ENCODE peak calls at places on chromosomes 6 and 20, in eight cellular contexts. H, Q, X, M, N, D, P and S are unnamed samples.

GRCh38 chr20:15905661-15906060 is 667.6 kb downstream of the KIF16B start:
- DNase-seq in H (no peak), Q (no peak), X (no peak), M (no peak), N (no peak), D (no peak), P (no peak), S (no peak)

GRCh38 chr20:43977252-43977651 is 62.6 kb downstream of the TOX2 start:
- DNase-seq in H (no peak), Q (no peak), X (no peak), M (no peak), N (no peak), D (no peak), P (no peak), S (no peak)

GRCh38 chr6:156880913-156881312 is 103.7 kb downstream of the ARID1B start:
- DNase-seq in H (no peak), Q (no peak), X (no peak), M (no peak), N (no peak), D (no peak), P (no peak), S (no peak)

GRCh38 chr6:56595490-56596122 is 47.1 kb downstream of the DST start:
- DNase-seq in H (peak), Q (peak), X (peak), M (no peak), N (no peak), D (peak), P (peak), S (peak)

GRCh38 chr6:170108890-170109587 is 181.8 kb downstream of the DLL1 start:
- DNase-seq in H (no peak), Q (no peak), X (no peak), M (no peak), N (no peak), D (no peak), P (no peak), S (no peak)

GRCh38 chr6:2237001-2237400 is 8.4 kb downstream of the GMDS start:
- DNase-seq in H (no peak), Q (no peak), X (no peak), M (peak), N (no peak), D (no peak), P (no peak), S (no peak)

GRCh38 chr6:10248378-10248843 is 166.5 kb downstream of the TFAP2A start:
- DNase-seq in H (peak), Q (no peak), X (no peak), M (no peak), N (peak), D (no peak), P (no peak), S (no peak)

GRCh38 chr20:6829510-6830116 is 62.1 kb downstream of the BMP2 start:
- DNase-seq in H (peak), Q (peak), X (no peak), M (no peak), N (no peak), D (no peak), P (no peak), S (no peak)

GRCh38 chr20:54340667-54341081 is 132.8 kb downstream of the PFDN4 start:
- DNase-seq in H (no peak), Q (no peak), X (no peak), M (no peak), N (no peak), D (no peak), P (no peak), S (no peak)

GRCh38 chr6:1613631-1614447 is 4.1 kb downstream of the FOXC1 start:
- DNase-seq in H (peak), Q (no peak), X (no peak), M (no peak), N (no peak), D (no peak), P (peak), S (no peak)

GRCh38 chr20:32067234-32067821 is 15.3 kb downstream of the HCK start:
- DNase-seq in H (no peak), Q (no peak), X (no peak), M (no peak), N (peak), D (no peak), P (no peak), S (peak)

GRCh38 chr20:50724851-50725721 is 6.3 kb upstream of the PARD6B start:
- DNase-seq in H (peak), Q (peak), X (peak), M (no peak), N (no peak), D (no peak), P (peak), S (peak)

GRCh38 chr20:38001173-38001875 is 31.9 kb downstream of the TTI1 start:
- DNase-seq in H (no peak), Q (no peak), X (no peak), M (no peak), N (no peak), D (no peak), P (no peak), S (no peak)

GRCh38 chr6:111972714-111973678 is 80.9 kb upstream of the CCN6 start:
- DNase-seq in H (peak), Q (no peak), X (no peak), M (peak), N (no peak), D (no peak), P (peak), S (peak)

GRCh38 chr6:84525907-84526306 is 238.5 kb downstream of the TBX18 start:
- DNase-seq in H (no peak), Q (no peak), X (no peak), M (no peak), N (no peak), D (no peak), P (no peak), S (no peak)

GRCh38 chr6:170291271-170292110 is 613 bp upstream of the DLL1 start:
- DNase-seq in H (peak), Q (no peak), X (no peak), M (no peak), N (no peak), D (no peak), P (peak), S (no peak)

GRCh38 chr6:138403324-138403800 is 661 bp upstream of the HEBP2 start:
- DNase-seq in H (no peak), Q (no peak), X (no peak), M (no peak), N (no peak), D (no peak), P (peak), S (peak)

GRCh38 chr20:6599876-6600275 is 167.6 kb upstream of the BMP2 start:
- DNase-seq in H (no peak), Q (no peak), X (no peak), M (no peak), N (no peak), D (no peak), P (no peak), S (no peak)

GRCh38 chr20:50918403-50918802 is 12.8 kb downstream of the ADNP start:
- DNase-seq in H (no peak), Q (no peak), X (no peak), M (no peak), N (no peak), D (no peak), P (no peak), S (no peak)

GRCh38 chr6:67952948-67953347 is 682.1 kb upstream of the ADGRB3 start:
- DNase-seq in H (no peak), Q (no peak), X (no peak), M (no peak), N (no peak), D (no peak), P (no peak), S (no peak)

GRCh38 chr6:83127976-83128375 is 60.5 kb downstream of the DOP1A start:
- DNase-seq in H (no peak), Q (no peak), X (no peak), M (no peak), N (no peak), D (no peak), P (no peak), S (no peak)

GRCh38 chr6:5398530-5398929 is 137.2 kb downstream of the FARS2 start:
- DNase-seq in H (peak), Q (peak), X (peak), M (peak), N (no peak), D (no peak), P (peak), S (peak)

GRCh38 chr6:20778460-20778859 is 244.2 kb downstream of the CDKAL1 start:
- DNase-seq in H (no peak), Q (no peak), X (no peak), M (no peak), N (no peak), D (no peak), P (no peak), S (no peak)

GRCh38 chr6:155215906-155216305 is 47.9 kb upstream of the CLDN20 start:
- DNase-seq in H (no peak), Q (no peak), X (no peak), M (no peak), N (no peak), D (no peak), P (no peak), S (no peak)

GRCh38 chr6:87341899-87342298 is 2.7 kb upstream of the C6orf163 start:
- DNase-seq in H (no peak), Q (no peak), X (no peak), M (no peak), N (no peak), D (peak), P (no peak), S (no peak)

GRCh38 chr6:163943647-163944395 is 529.3 kb downstream of the QKI start:
- DNase-seq in H (peak), Q (no peak), X (no peak), M (no peak), N (no peak), D (no peak), P (no peak), S (no peak)

GRCh38 chr6:136647363-136647763 is 97.1 kb upstream of the MAP7 start:
- DNase-seq in H (no peak), Q (no peak), X (no peak), M (no peak), N (no peak), D (peak), P (no peak), S (no peak)

GRCh38 chr6:119676971-119677370 is 327.4 kb upstream of the MAN1A1 start:
- DNase-seq in H (no peak), Q (no peak), X (no peak), M (no peak), N (no peak), D (no peak), P (no peak), S (no peak)

GRCh38 chr6:45608252-45608911 is 230.6 kb upstream of the SUPT3H start:
- DNase-seq in H (no peak), Q (no peak), X (no peak), M (no peak), N (no peak), D (no peak), P (no peak), S (no peak)

DNA sequence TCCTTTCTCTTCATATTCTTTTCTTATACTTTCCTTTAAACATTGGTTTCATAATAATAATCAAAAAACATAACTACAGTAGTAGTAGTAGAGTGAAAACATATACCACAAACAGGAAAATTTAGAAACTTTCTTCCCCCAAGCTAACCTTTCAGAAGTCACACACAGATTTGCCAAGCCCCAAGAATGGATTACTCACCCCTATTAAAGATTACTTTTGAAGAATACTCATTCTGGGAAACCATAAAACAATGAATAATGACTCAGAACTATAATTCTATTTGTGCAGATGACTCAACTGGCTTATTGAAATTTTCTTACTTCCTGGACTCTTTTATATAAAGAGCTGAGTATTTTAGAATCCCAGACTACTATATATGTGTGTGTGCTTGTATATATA is 119.4 kb upstream of the GJE1 start:
- DNase-seq in H (no peak), Q (no peak), X (peak), M (no peak), N (no peak), D (no peak), P (no peak), S (peak)
- TF ChIP-seq REST in H (no peak), Q (no peak), X (no peak), M (no peak), N (no peak), D (no peak), P (no peak), S (no peak)

GRCh38 chr20:24603454-24603853 is 134.0 kb downstream of the SYNDIG1 start:
- DNase-seq in H (no peak), Q (no peak), X (no peak), M (no peak), N (no peak), D (no peak), P (no peak), S (no peak)
- TF ChIP-seq REST in H (no peak), Q (no peak), X (no peak), M (no peak), N (no peak), D (no peak), P (no peak), S (no peak)

DNA sequence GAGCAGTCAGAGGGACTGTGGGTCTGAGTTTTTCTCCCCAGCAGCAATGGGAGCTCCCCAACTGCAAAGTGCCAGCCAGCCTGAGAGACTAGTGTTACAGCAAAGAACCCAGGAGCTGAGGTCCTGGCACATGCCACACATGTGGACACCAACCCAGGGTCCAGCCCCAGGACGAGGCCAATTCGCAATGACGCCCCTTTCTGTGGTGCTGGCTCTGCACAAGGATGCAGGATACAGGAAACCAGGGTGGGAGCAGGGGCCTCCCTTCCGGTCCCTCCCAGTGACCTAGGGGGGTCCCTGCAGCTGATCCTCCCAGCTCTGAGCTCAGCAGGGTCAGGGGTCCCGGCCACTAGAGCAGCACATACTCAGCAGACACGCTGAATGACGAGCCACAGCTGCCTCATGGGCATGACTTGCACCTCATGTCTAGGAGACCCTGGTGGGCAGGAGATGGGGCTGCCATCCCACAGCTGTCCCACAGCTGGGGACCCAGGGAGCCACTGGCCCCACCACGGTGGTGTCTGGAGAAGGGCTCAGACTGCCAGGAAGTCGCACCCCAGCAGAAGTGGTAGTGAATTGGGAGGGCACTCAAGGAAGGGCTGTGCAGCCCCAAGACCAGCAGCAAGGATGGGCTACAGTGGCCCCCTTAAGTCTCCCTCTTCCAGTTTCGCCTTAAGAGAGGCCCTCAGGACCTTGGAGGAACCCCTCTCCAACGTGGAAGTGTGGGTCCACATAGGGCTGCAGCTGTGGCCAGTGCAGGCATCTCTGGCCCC is 3.6 kb downstream of the ARFRP1 start:
- DNase-seq in H (no peak), Q (no peak), X (no peak), M (no peak), N (no peak), D (no peak), P (no peak), S (no peak)
- TF ChIP-seq REST in H (no peak), Q (no peak), X (no peak), M (no peak), N (no peak), D (no peak), P (no peak), S (no peak)

GRCh38 chr6:113719545-113719944 is 137.6 kb upstream of the MARCKS start:
- DNase-seq in H (no peak), Q (no peak), X (no peak), M (no peak), N (no peak), D (no peak), P (no peak), S (peak)
- TF ChIP-seq REST in H (no peak), Q (no peak), X (no peak), M (no peak), N (no peak), D (no peak), P (no peak), S (no peak)

GRCh38 chr20:46682063-46682821 is 7.0 kb downstream of the TP53RK start:
- DNase-seq in H (no peak), Q (no peak), X (no peak), M (no peak), N (no peak), D (no peak), P (no peak), S (no peak)

GRCh38 chr20:46683620-46683938 is 5.7 kb downstream of the TP53RK start:
- DNase-seq in H (no peak), Q (no peak), X (no peak), M (no peak), N (no peak), D (no peak), P (no peak), S (no peak)

GRCh38 chr20:46680684-46681031 is 8.6 kb downstream of the TP53RK start:
- DNase-seq in H (no peak), Q (no peak), X (no peak), M (no peak), N (no peak), D (no peak), P (no peak), S (no peak)

GRCh38 chr20:46683068-46683477 is 6.2 kb downstream of the TP53RK start:
- DNase-seq in H (no peak), Q (no peak), X (no peak), M (no peak), N (no peak), D (no peak), P (no peak), S (no peak)

GRCh38 chr20:46681032-46681854 is 8.0 kb downstream of the TP53RK start:
- DNase-seq in H (peak), Q (peak), X (no peak), M (peak), N (peak), D (peak), P (peak), S (peak)
- TF ChIP-seq REST in H (no peak), Q (no peak), X (no peak), M (no peak), N (no peak), D (no peak), P (no peak), S (no peak)

GRCh38 chr6:47372318-47372717 is 62.6 kb upstream of the TNFRSF21 start:
- DNase-seq in H (no peak), Q (no peak), X (no peak), M (no peak), N (no peak), D (no peak), P (no peak), S (no peak)
- TF ChIP-seq REST in H (no peak), Q (no peak), X (no peak), M (no peak), N (no peak), D (no peak), P (no peak), S (no peak)

GRCh38 chr6:106897580-106897979 is 76.9 kb downstream of the CD24 start:
- DNase-seq in H (no peak), Q (peak), X (no peak), M (no peak), N (no peak), D (no peak), P (no peak), S (no peak)
- TF ChIP-seq REST in H (no peak), Q (no peak), X (no peak), M (no peak), N (no peak), D (no peak), P (no peak), S (no peak)